ENCODE peak calls at places on chromosomes 7 and 10, in six cellular contexts. J, P, W, S, R and N are unnamed samples.
A peak's percentile ranks its signal among the peaks of the same experiment; 100 is the strongest.

GRCh38 chr10:69629897-69630650 is at the start of gene FAM241B:
- DNase-seq in J (peak; percentile 86), P (peak; percentile 56), W (peak; percentile 83), S (peak; percentile 64), R (peak; percentile 82), N (peak; percentile 73)

GRCh38 chr7:72080865-72081264 is 331.3 kb downstream of the CALN1 start:
- DNase-seq in J (no peak), P (no peak), W (no peak), S (no peak), R (no peak), N (no peak)

GRCh38 chr10:7666253-7667023 is at the start of gene ITIH5:
- DNase-seq in J (no peak), P (no peak), W (no peak), S (peak; percentile 35), R (no peak), N (no peak)

GRCh38 chr7:83547526-83547925 is 101.4 kb downstream of the SEMA3E start:
- DNase-seq in J (no peak), P (no peak), W (no peak), S (no peak), R (peak; percentile 7), N (peak; percentile 42)

GRCh38 chr7:55489552-55489951 is 82.8 kb downstream of the VOPP1 start:
- DNase-seq in J (peak; percentile 41), P (no peak), W (no peak), S (no peak), R (no peak), N (no peak)

GRCh38 chr7:143504215-143504936 is 26.7 kb downstream of the TAS2R41 start:
- DNase-seq in J (no peak), P (no peak), W (no peak), S (no peak), R (no peak), N (no peak)

GRCh38 chr7:1060315-1061080 is 16.2 kb downstream of the GPR146 start:
- DNase-seq in J (no peak), P (no peak), W (no peak), S (no peak), R (no peak), N (no peak)

GRCh38 chr10:31630866-31631567 is 297.6 kb downstream of the ARHGAP12 start:
- DNase-seq in J (no peak), P (peak; percentile 34), W (no peak), S (no peak), R (no peak), N (no peak)

GRCh38 chr10:35546824-35547225 is 58.3 kb upstream of the GJD4 start:
- DNase-seq in J (no peak), P (no peak), W (no peak), S (no peak), R (peak; percentile 35), N (no peak)

GRCh38 chr7:28114056-28114455 is 66.5 kb downstream of the JAZF1 start:
- DNase-seq in J (no peak), P (no peak), W (no peak), S (no peak), R (no peak), N (no peak)

GRCh38 chr10:130894485-130894884 is 417.0 kb downstream of the TCERG1L start:
- DNase-seq in J (no peak), P (no peak), W (no peak), S (no peak), R (no peak), N (no peak)

GRCh38 chr10:132193907-132194552 is 7.3 kb downstream of the DPYSL4 start:
- DNase-seq in J (no peak), P (no peak), W (no peak), S (no peak), R (no peak), N (no peak)

GRCh38 chr7:44289341-44290249 is 35.8 kb downstream of the CAMK2B start:
- DNase-seq in J (peak; percentile 27), P (peak; percentile 10), W (no peak), S (peak; percentile 9), R (no peak), N (no peak)

GRCh38 chr7:84039432-84039831 is 155.2 kb downstream of the SEMA3A start:
- DNase-seq in J (no peak), P (no peak), W (no peak), S (no peak), R (no peak), N (no peak)

GRCh38 chr10:116961305-116962251 is 43.4 kb downstream of the SHTN1 start:
- DNase-seq in J (no peak), P (no peak), W (no peak), S (no peak), R (no peak), N (no peak)

GRCh38 chr10:85224366-85224960 is 896.1 kb downstream of the CCSER2 start:
- DNase-seq in J (no peak), P (no peak), W (no peak), S (no peak), R (no peak), N (no peak)

GRCh38 chr7:85104432-85105205 is 82.2 kb downstream of the SEMA3D start:
- DNase-seq in J (no peak), P (no peak), W (no peak), S (no peak), R (no peak), N (no peak)

GRCh38 chr7:29369909-29370488 is 175.4 kb downstream of the CHN2 start:
- DNase-seq in J (no peak), P (no peak), W (no peak), S (no peak), R (no peak), N (no peak)

GRCh38 chr7:109793-110556 is 82.4 kb upstream of the FAM20C start:
- DNase-seq in J (no peak), P (no peak), W (no peak), S (no peak), R (no peak), N (no peak)

GRCh38 chr7:1677206-1678069 is 7.4 kb downstream of the ELFN1 start:
- DNase-seq in J (peak; percentile 8), P (peak; percentile 7), W (no peak), S (no peak), R (no peak), N (no peak)

GRCh38 chr7:14720792-14721191 is 181.8 kb downstream of the DGKB start:
- DNase-seq in J (no peak), P (no peak), W (no peak), S (no peak), R (no peak), N (no peak)

GRCh38 chr7:155466814-155467675 is 9.1 kb downstream of the EN2 start:
- DNase-seq in J (no peak), P (no peak), W (peak; percentile 32), S (no peak), R (no peak), N (no peak)

GRCh38 chr7:150744041-150744656 is 6.9 kb downstream of the GIMAP5 start:
- DNase-seq in J (no peak), P (no peak), W (no peak), S (no peak), R (no peak), N (no peak)

GRCh38 chr7:44631458-44632115 is 25.2 kb downstream of the OGDH start:
- DNase-seq in J (no peak), P (no peak), W (peak; percentile 92), S (no peak), R (no peak), N (no peak)

GRCh38 chr7:80896856-80897598 is 21.8 kb downstream of the SEMA3C start:
- DNase-seq in J (no peak), P (no peak), W (no peak), S (no peak), R (no peak), N (no peak)
- H3K27ac ChIP-seq in J (no peak overlapping the region), P (no peak overlapping the region), W (no peak overlapping the region), S (no peak overlapping the region), R (peak overlapping the region; percentile 76), N (no peak overlapping the region)

GRCh38 chr7:4931932-4932331 is 27.1 kb downstream of the MMD2 start:
- DNase-seq in J (no peak), P (no peak), W (no peak), S (no peak), R (no peak), N (no peak)
- H3K4me1 ChIP-seq in J (no peaks in the 10 kb centered on the region), P (no peaks in the 10 kb centered on the region), W (no peaks in the 10 kb centered on the region), S (no peaks in the 10 kb centered on the region), R (no peaks in the 10 kb centered on the region), N (no peaks in the 10 kb centered on the region)

DNA sequence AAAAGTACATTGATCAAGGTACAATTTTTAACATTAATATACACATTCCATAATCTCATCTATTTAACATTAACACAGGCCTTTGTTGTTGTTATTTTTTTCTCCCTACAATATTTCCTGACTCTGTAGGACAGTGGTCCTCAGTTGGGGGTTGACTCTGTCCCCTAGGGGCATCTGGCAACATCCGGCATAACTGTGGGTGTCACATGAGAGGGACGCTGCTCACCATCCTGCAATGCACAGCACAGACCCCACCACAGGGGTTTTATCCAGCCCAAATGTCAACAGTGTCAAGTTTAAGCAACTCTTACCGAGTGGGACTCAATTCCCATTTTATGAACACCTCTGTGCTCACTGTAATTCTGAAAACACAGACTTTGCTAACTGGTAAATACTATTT is 8.8 kb downstream of the IDI1 start:
- DNase-seq in J (no peak), P (no peak), W (no peak), S (no peak), R (no peak), N (no peak)
- H3K27ac ChIP-seq in J (no peak overlapping the region), P (no peak overlapping the region), W (no peak overlapping the region), S (no peak overlapping the region), R (no peak overlapping the region), N (no peak overlapping the region)

GRCh38 chr7:7156663-7157062 is 25.7 kb upstream of the C1GALT1 start:
- DNase-seq in J (no peak), P (no peak), W (peak; percentile 4), S (no peak), R (no peak), N (no peak)
- H3K4me1 ChIP-seq in J (peaks cover 7% of the 10 kb centered on the region), P (no peaks in the 10 kb centered on the region), W (peaks cover 41% of the 10 kb centered on the region), S (no peaks in the 10 kb centered on the region), R (no peaks in the 10 kb centered on the region), N (no peaks in the 10 kb centered on the region)

DNA sequence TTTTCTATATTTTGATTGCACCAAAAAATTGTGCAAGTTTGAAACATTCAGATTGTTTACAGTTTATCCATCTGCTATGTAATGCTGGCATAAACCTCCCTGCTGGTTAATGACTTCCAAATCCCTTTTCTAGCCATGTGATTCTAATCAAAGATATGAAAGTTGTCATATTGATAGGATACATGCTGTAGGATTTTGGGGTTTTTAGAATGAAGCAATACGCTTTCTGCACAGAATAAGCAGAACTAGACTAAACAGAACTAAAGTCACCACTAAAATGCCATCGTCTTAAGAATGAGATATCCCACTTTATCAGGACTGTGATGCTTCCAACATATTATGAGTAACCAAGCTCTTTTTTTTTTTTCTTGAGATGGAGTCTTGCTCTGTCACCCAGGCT is 851 bp downstream of the SSMEM1 start:
- DNase-seq in J (no peak), P (no peak), W (no peak), S (no peak), R (no peak), N (no peak)
- H3K27ac ChIP-seq in J (no peak overlapping the region), P (no peak overlapping the region), W (no peak overlapping the region), S (no peak overlapping the region), R (no peak overlapping the region), N (no peak overlapping the region)

GRCh38 chr10:101354584-101355070 is 662 bp downstream of the BTRC start:
- DNase-seq in J (no peak), P (no peak), W (no peak), S (no peak), R (no peak), N (no peak)
- H3K4me1 ChIP-seq in J (no peaks in the 10 kb centered on the region), P (peaks cover 27% of the 10 kb centered on the region), W (peaks cover 10% of the 10 kb centered on the region), S (peaks cover 47% of the 10 kb centered on the region), R (peaks cover 18% of the 10 kb centered on the region), N (no peaks in the 10 kb centered on the region)